ENCODE peak calls at places on chromosome 17, in nine cellular contexts. Z is activated T-cell treated with anti-CD3 and anti-CD28 coated beads, Interleukin-2, amount 50 U/mL, for 72 hours; I is OCI-M1; K is amygdala; B is fibroblast of mammary gland; L is colonic mucosa; N is NCI-H1417 treated with DMSO at 0.1 percent for 48 hours; G is H54; F is Kasumi-1. T is an unnamed sample.

GRCh38 chr17:2395258-2396170 is 5.3 kb downstream of the MNT start:
- DNase-seq in B (peak), L (peak), Z (no peak), N (no peak), K (no peak), I (peak), F (no peak), G (no peak), T (no peak)

GRCh38 chr17:58307468-58308172 is 21.0 kb downstream of the TSPOAP1 start:
- DNase-seq in N (no peak), Z (no peak), G (no peak), B (no peak), L (no peak), I (no peak), F (no peak), K (no peak), T (no peak)

GRCh38 chr17:75645889-75646625 is 12.8 kb downstream of the SMIM5 start:
- DNase-seq in F (peak), L (peak), Z (no peak), K (peak), N (no peak), G (no peak), B (no peak), I (no peak), T (no peak)

GRCh38 chr17:80071116-80071980 is 30.0 kb upstream of the GAA start:
- DNase-seq in B (peak), F (no peak), K (no peak), G (peak), L (peak), Z (no peak), I (peak), N (no peak), T (peak)

GRCh38 chr17:72656114-72656763 is 436.2 kb downstream of the SLC39A11 start:
- DNase-seq in N (no peak), B (no peak), G (no peak), Z (no peak), I (no peak), F (no peak), L (no peak), K (no peak), T (no peak)

GRCh38 chr17:38911081-38911730 is 14.2 kb upstream of the LASP1NB start:
- DNase-seq in B (no peak), K (no peak), F (no peak), I (no peak), L (no peak), Z (no peak), G (no peak), N (no peak), T (peak)

GRCh38 chr17:48484850-48485249 is 46.0 kb downstream of the HOXB1 start:
- DNase-seq in Z (no peak), I (peak), L (no peak), F (peak), K (no peak), B (peak), G (no peak), N (no peak), T (no peak)

GRCh38 chr17:17535957-17536356 is 39.8 kb upstream of the RASD1 start:
- DNase-seq in I (no peak), L (peak), G (no peak), B (no peak), K (no peak), F (no peak), N (no peak), Z (no peak), T (peak)

GRCh38 chr17:290121-290521 is 62.5 kb downstream of the RPH3AL start:
- DNase-seq in Z (no peak), N (no peak), I (no peak), L (no peak), G (no peak), B (no peak), F (no peak), K (no peak), T (no peak)

GRCh38 chr17:37659887-37660286 is 16.6 kb upstream of the DDX52 start:
- DNase-seq in N (no peak), Z (no peak), L (no peak), F (no peak), B (no peak), K (no peak), G (no peak), I (no peak), T (no peak)

GRCh38 chr17:48262982-48263586 is 155.5 kb downstream of the SNX11 start:
- DNase-seq in I (peak), G (no peak), F (peak), B (peak), N (no peak), L (no peak), K (no peak), Z (no peak), T (no peak)

GRCh38 chr17:964881-965280 is 14.7 kb downstream of the NXN start:
- DNase-seq in I (no peak), B (no peak), G (no peak), L (no peak), N (no peak), Z (no peak), F (no peak), K (no peak), T (no peak)

T was measured in psoas muscle.